ENCODE peak calls at places on chromosomes 1 and 21, in eight cellular contexts. L is transverse colon, K is pancreas, N is endothelial cell of umbilical vein, U is lower leg skin, M is heart left ventricle, R is GM12865, V is ovary. O is an unnamed sample.

GRCh38 chr1:117838911-117839310 is 90.5 kb downstream of the GDAP2 start:
- DNase-seq in L (no peak), K (no peak), N (peak; percentile 48), U (no peak), M (no peak), R (no peak), V (no peak), O (no peak)

GRCh38 chr1:211630236-211631081 is 45.0 kb downstream of the NEK2 start:
- DNase-seq in L (no peak), K (no peak), N (no peak), U (no peak), M (peak; percentile 78), R (no peak), V (peak; percentile 38), O (no peak)

GRCh38 chr1:13808729-13809131 is 108.7 kb downstream of the PRDM2 start:
- DNase-seq in L (no peak), K (no peak), N (no peak), U (no peak), M (peak; percentile 69), R (peak; percentile 71), V (peak; percentile 75), O (no peak)

GRCh38 chr1:6267686-6268281 is 6.9 kb upstream of the GPR153 start:
- DNase-seq in L (no peak), K (no peak), N (no peak), U (no peak), M (no peak), R (no peak), V (no peak), O (no peak)

GRCh38 chr1:234262007-234262753 is 111.1 kb upstream of the COA6 start:
- DNase-seq in L (no peak), K (peak; percentile 63), N (no peak), U (peak; percentile 2), M (no peak), R (no peak), V (no peak), O (no peak)

GRCh38 chr1:8211620-8212442 is 106.1 kb upstream of the SLC45A1 start:
- DNase-seq in L (peak; percentile 26), K (no peak), N (peak; percentile 92), U (peak; percentile 92), M (no peak), R (no peak), V (no peak), O (peak; percentile 96)

GRCh38 chr1:212294983-212295382 is 9.8 kb downstream of the PPP2R5A start:
- DNase-seq in L (no peak), K (no peak), N (no peak), U (no peak), M (no peak), R (no peak), V (no peak), O (no peak)

GRCh38 chr1:229147086-229147485 is 123.8 kb upstream of the RAB4A start:
- DNase-seq in L (no peak), K (no peak), N (no peak), U (no peak), M (no peak), R (no peak), V (no peak), O (no peak)

GRCh38 chr1:95384570-95384969 is 150.6 kb downstream of the RWDD3 start:
- DNase-seq in L (no peak), K (no peak), N (peak; percentile 9), U (no peak), M (peak; percentile 38), R (peak; percentile 48), V (no peak), O (no peak)

GRCh38 chr1:47436979-47437517 is 796 bp upstream of the FOXD2 start:
- DNase-seq in L (no peak), K (no peak), N (peak; percentile 48), U (no peak), M (no peak), R (no peak), V (no peak), O (no peak)

GRCh38 chr1:199404191-199404590 is 623.3 kb upstream of the NR5A2 start:
- DNase-seq in L (no peak), K (no peak), N (no peak), U (no peak), M (no peak), R (no peak), V (no peak), O (peak; percentile 49)

GRCh38 chr1:246068619-246069509 is 438.2 kb downstream of the SMYD3 start:
- DNase-seq in L (no peak), K (no peak), N (no peak), U (no peak), M (no peak), R (no peak), V (no peak), O (no peak)

GRCh38 chr1:44031051-44031899 is at the start of gene SLC6A9:
- DNase-seq in L (peak; percentile 69), K (peak; percentile 82), N (peak; percentile 34), U (no peak), M (peak; percentile 66), R (peak; percentile 34), V (peak; percentile 74), O (peak; percentile 51)

GRCh38 chr1:159266832-159267231 is 35.3 kb upstream of the FCER1A start:
- DNase-seq in L (no peak), K (no peak), N (no peak), U (no peak), M (no peak), R (no peak), V (no peak), O (no peak)

GRCh38 chr1:180153032-180153431 is 1.6 kb upstream of the QSOX1 start:
- DNase-seq in L (no peak), K (no peak), N (no peak), U (no peak), M (no peak), R (no peak), V (no peak), O (no peak)

GRCh38 chr1:9653783-9654517 is 2.4 kb downstream of the PIK3CD start:
- DNase-seq in L (no peak), K (no peak), N (no peak), U (no peak), M (no peak), R (peak; percentile 57), V (no peak), O (no peak)

GRCh38 chr1:11940260-11940921 is 5.9 kb downstream of the PLOD1 start:
- DNase-seq in L (peak; percentile 55), K (no peak), N (no peak), U (no peak), M (peak; percentile 71), R (no peak), V (no peak), O (no peak)

GRCh38 chr1:72281637-72282270 is 585 bp downstream of the NEGR1 start:
- DNase-seq in L (no peak), K (no peak), N (no peak), U (peak; percentile 86), M (no peak), R (no peak), V (peak; percentile 19), O (no peak)

DNA sequence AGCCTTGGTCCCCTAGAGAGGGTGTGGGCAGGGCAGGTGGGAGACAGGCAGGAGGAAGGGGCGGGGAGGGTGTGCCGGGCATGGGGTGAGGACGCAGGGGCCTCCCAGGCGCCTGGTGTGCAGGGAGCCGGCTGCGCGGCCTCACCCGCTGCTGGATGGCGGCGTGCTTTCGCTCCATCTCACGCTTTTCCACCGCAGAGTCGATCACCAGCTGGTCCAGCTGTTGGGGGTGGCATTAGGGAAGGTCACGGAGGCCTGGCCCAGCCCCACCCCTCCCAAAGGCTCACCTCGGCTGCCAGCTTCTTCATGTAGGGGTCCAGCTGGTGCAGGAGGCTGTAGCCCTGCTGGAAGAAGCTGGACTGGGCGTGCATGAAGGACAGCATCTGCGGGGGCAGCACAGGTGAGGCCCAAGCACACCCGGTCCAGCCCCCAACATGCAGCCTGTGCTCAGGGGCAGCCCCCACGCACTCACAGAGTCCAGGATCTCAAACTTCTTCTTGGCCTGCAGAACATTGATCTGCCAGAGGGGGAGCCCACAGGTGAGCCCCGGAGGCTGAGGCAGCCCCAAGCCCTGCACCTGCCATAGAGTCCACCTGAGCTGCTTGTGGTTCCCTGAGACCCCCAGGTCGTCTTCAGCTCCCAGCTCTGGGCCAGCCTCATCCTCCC is 7.9 kb downstream of the ACAP3 start:
- DNase-seq in L (no peak), K (no peak), N (no peak), U (no peak), M (no peak), R (peak; percentile 43), V (no peak), O (no peak)
- TF ChIP-seq CTCF in L (no peak), K (no peak), N (no peak), U (no peak), M (no peak), R (peak; percentile 56), V (no peak), O (peak; percentile 49)

GRCh38 chr1:185768371-185768770 is 34.2 kb downstream of the HMCN1 start:
- DNase-seq in L (no peak), K (no peak), N (no peak), U (no peak), M (no peak), R (no peak), V (no peak), O (no peak)

GRCh38 chr1:185769136-185769535 is 34.9 kb downstream of the HMCN1 start:
- DNase-seq in L (no peak), K (no peak), N (no peak), U (no peak), M (no peak), R (no peak), V (no peak), O (no peak)

DNA sequence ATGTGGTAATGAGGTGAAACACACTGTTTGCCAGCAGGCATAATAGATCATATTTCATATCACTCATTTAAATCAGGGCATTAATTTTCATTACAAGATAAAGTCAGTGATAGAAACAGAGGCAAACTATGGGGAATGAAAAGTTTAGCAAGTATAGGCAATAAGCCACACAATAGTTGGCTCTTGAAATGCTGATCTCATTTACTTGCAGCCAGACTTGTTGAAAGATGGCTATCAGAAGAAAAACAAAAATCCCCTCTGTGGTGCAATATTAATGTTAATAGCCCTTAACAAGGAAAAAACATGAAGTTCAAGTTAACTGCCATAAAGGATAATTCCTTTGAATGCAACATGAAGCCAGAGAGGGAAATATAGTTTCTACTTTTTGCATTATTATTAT is 33.5 kb downstream of the HMCN1 start:
- DNase-seq in L (no peak), K (no peak), N (peak; percentile 68), U (no peak), M (no peak), R (no peak), V (no peak), O (no peak)
- H3K4me3 ChIP-seq in L (no peak overlapping the region), K (no peak overlapping the region), N (no peak overlapping the region), U (no peak overlapping the region), M (no peak overlapping the region), R (no peak overlapping the region), V (no peak overlapping the region), O (no peak overlapping the region)

DNA sequence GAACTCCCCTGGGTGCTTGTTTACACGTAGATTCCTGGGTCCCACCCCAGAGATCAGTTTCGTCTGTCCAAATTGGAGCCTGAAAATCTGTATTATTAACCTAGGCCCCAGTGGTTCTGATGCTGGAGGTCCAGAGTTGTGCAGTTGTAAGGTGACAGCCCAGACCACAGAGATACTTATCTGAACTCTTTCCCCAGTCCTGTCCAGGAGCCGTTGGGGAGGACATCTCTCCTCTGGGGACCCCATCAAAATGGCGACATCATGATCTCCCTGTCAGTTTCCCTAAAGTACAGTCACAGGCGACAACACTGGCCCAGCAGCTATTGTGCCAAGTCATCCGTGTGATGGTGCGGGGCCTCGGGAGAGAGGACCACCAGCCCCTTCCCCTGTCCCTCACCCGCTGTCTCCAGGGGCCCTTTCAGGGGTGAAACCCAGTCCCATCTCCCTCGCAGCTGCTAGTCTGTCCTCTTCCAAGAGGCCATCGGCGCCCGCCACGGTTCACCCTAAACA is 743 bp upstream of the EFHD2 start:
- DNase-seq in L (no peak), K (no peak), N (no peak), U (no peak), M (no peak), R (no peak), V (no peak), O (no peak)
- TF ChIP-seq CTCF in L (no peak), K (no peak), N (no peak), U (no peak), M (no peak), R (no peak), V (no peak), O (no peak)

GRCh38 chr21:43758132-43758619 is 17.9 kb downstream of the CSTB start:
- DNase-seq in L (no peak), K (no peak), N (no peak), U (no peak), M (no peak), R (no peak), V (peak; percentile 49), O (no peak)
- H3K4me3 ChIP-seq in L (no peak overlapping the region), K (no peak overlapping the region), N (no peak overlapping the region), U (no peak overlapping the region), M (no peak overlapping the region), R (no peak overlapping the region), V (peak overlapping the region; percentile 15), O (peak overlapping the region; percentile 12)

O was measured in astrocyte of the cerebellum.